ENCODE peak calls at places on chromosomes 1 and 21, in eight cellular contexts. U is suprapubic skin, O is cardiac muscle cell, K is coronary artery, Z is lung, D is omental fat pad, C is colonic mucosa, V is right atrium auricular region. H is an unnamed sample.

GRCh38 chr1:5936126-5936525 is 56.1 kb downstream of the NPHP4 start:
- DNase-seq in D (no peak), V (no peak), K (no peak), U (peak; percentile 28), C (no peak), O (no peak), Z (no peak), H (no peak)

GRCh38 chr1:20684050-20684620 is 23.0 kb upstream of the DDOST start:
- DNase-seq in U (no peak), K (no peak), D (no peak), Z (no peak), C (no peak), V (no peak), O (no peak), H (no peak)

GRCh38 chr1:17566892-17567291 is 27.4 kb downstream of the ARHGEF10L start:
- DNase-seq in Z (no peak), V (no peak), U (no peak), K (no peak), D (no peak), O (no peak), C (no peak), H (no peak)

GRCh38 chr1:3066826-3067225 is 2.2 kb upstream of the PRDM16 start:
- DNase-seq in O (no peak), K (peak; percentile 74), C (no peak), U (no peak), Z (no peak), D (no peak), V (no peak), H (no peak)

GRCh38 chr1:90313756-90314155 is 318.8 kb downstream of the ZNF326 start:
- DNase-seq in O (no peak), V (no peak), K (no peak), Z (no peak), C (no peak), D (no peak), U (no peak), H (no peak)

GRCh38 chr1:199073166-199073565 is 434.3 kb downstream of the PTPRC start:
- DNase-seq in K (no peak), U (no peak), O (no peak), V (no peak), Z (no peak), D (no peak), C (no peak), H (no peak)

GRCh38 chr1:66917476-66917875 is 7.2 kb downstream of the DNAI4 start:
- DNase-seq in C (no peak), K (no peak), U (no peak), D (no peak), O (no peak), Z (no peak), V (no peak), H (no peak)

GRCh38 chr1:163876546-163876945 is 554.8 kb downstream of the NUF2 start:
- DNase-seq in V (no peak), O (no peak), D (no peak), Z (no peak), K (no peak), C (no peak), U (no peak), H (no peak)

GRCh38 chr21:27362249-27362648 is 395.4 kb upstream of the ADAMTS5 start:
- DNase-seq in Z (no peak), O (peak; percentile 30), V (no peak), D (no peak), C (no peak), K (no peak), U (no peak), H (no peak)

GRCh38 chr1:210446479-210446878 is 117.8 kb downstream of the HHAT start:
- DNase-seq in D (no peak), U (no peak), C (no peak), K (no peak), V (no peak), O (no peak), Z (no peak), H (peak; percentile 49)

GRCh38 chr1:1875932-1876331 is 15.0 kb downstream of the GNB1 start:
- DNase-seq in O (no peak), K (no peak), V (no peak), U (no peak), Z (no peak), C (no peak), D (no peak), H (no peak)

GRCh38 chr1:22976461-22977243 is 4.0 kb upstream of the LACTBL1 start:
- DNase-seq in U (no peak), D (no peak), C (peak; percentile 71), Z (peak; percentile 47), V (peak; percentile 72), K (no peak), O (peak; percentile 90), H (peak; percentile 83)

GRCh38 chr1:214552174-214552608 is 789 bp upstream of the PTPN14 start:
- DNase-seq in U (no peak), K (peak; percentile 84), Z (peak; percentile 81), D (no peak), O (peak; percentile 81), C (peak; percentile 84), V (peak; percentile 75), H (peak; percentile 88)

GRCh38 chr1:244952940-244953339 is 88.6 kb upstream of the HNRNPU start:
- DNase-seq in K (no peak), D (no peak), V (no peak), O (no peak), C (peak; percentile 89), U (no peak), Z (no peak), H (peak; percentile 61)

GRCh38 chr21:43865471-43866181 is 603 bp downstream of the AGPAT3 start:
- DNase-seq in U (no peak), V (no peak), D (peak; percentile 35), O (peak; percentile 38), C (peak; percentile 69), Z (peak; percentile 62), K (no peak), H (peak; percentile 65)

GRCh38 chr1:246214708-246215504 is 292.2 kb downstream of the SMYD3 start:
- DNase-seq in U (no peak), C (peak; percentile 32), K (no peak), O (peak; percentile 92), D (no peak), V (no peak), Z (peak; percentile 36), H (peak; percentile 62)

GRCh38 chr1:1425753-1426495 is 4.8 kb upstream of the ANKRD65 start:
- DNase-seq in Z (no peak), K (no peak), C (no peak), O (no peak), V (no peak), U (no peak), D (no peak), H (no peak)

GRCh38 chr1:5109652-5110051 is 455.2 kb downstream of the AJAP1 start:
- DNase-seq in D (no peak), O (no peak), Z (no peak), K (no peak), U (no peak), C (no peak), V (no peak), H (no peak)

GRCh38 chr1:31648190-31648589 is 3.5 kb upstream of the PEF1 start:
- DNase-seq in Z (no peak), O (no peak), D (no peak), V (no peak), C (no peak), K (no peak), U (no peak), H (no peak)

GRCh38 chr1:172089768-172090510 is 248.6 kb downstream of the DNM3 start:
- DNase-seq in U (no peak), K (no peak), C (peak; percentile 70), V (no peak), O (peak; percentile 66), Z (peak; percentile 56), D (no peak), H (peak; percentile 74)

GRCh38 chr1:234970371-234970730 is 158.3 kb downstream of the TOMM20 start:
- DNase-seq in O (peak; percentile 96), V (no peak), U (peak; percentile 34), K (peak; percentile 71), D (no peak), Z (no peak), C (no peak), H (peak; percentile 66)

GRCh38 chr1:246782120-246782900 is 58.1 kb downstream of the SCCPDH start:
- DNase-seq in V (peak; percentile 61), U (peak; percentile 77), O (peak; percentile 92), K (no peak), D (no peak), C (no peak), Z (no peak), H (no peak)

GRCh38 chr1:47445823-47446567 is 8.2 kb downstream of the FOXD2 start:
- DNase-seq in O (no peak), U (no peak), C (peak; percentile 26), V (no peak), K (no peak), Z (no peak), D (no peak), H (no peak)

DNA sequence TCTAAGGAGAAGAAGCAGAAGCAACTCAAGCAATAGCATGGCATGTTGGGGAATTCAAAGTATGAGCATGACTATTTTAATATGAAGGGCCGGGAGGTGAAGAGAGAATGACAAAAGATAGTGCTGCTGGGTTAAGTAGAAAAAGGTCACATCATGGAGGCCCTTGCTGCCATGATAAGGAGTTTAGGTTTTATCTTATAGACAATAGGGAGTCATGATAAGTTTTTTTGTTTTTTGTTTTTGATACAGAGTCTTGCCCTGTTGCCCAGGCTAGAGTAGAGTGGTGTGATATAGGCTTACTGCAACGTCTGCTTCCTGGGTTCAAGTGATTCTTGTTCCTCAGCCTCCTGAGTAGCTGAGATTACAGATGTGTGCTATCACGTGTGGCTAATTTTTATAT is 3.1 kb downstream of the BNIPL start:
- DNase-seq in C (no peak), O (no peak), U (no peak), V (no peak), Z (no peak), K (no peak), D (no peak), H (no peak)
- TF ChIP-seq CTCF in C (no peak), O (no peak), U (no peak), V (no peak), Z (no peak), K (no peak), D (no peak), H (no peak)

GRCh38 chr1:169271094-169271493 is 96.5 kb downstream of the NME7 start:
- DNase-seq in V (no peak), K (no peak), O (peak; percentile 56), C (no peak), Z (no peak), D (no peak), U (no peak), H (peak; percentile 5)
- TF ChIP-seq CTCF in V (peak; percentile 38), K (no peak), O (no peak), C (no peak), Z (no peak), D (no peak), U (no peak), H (peak; percentile 30)

GRCh38 chr1:225422795-225423517 is 4.9 kb downstream of the LBR start:
- DNase-seq in K (no peak), C (no peak), Z (no peak), D (no peak), V (no peak), O (no peak), U (no peak), H (no peak)
- TF ChIP-seq CTCF in K (no peak), C (no peak), Z (no peak), D (no peak), V (no peak), O (no peak), U (no peak), H (no peak)

DNA sequence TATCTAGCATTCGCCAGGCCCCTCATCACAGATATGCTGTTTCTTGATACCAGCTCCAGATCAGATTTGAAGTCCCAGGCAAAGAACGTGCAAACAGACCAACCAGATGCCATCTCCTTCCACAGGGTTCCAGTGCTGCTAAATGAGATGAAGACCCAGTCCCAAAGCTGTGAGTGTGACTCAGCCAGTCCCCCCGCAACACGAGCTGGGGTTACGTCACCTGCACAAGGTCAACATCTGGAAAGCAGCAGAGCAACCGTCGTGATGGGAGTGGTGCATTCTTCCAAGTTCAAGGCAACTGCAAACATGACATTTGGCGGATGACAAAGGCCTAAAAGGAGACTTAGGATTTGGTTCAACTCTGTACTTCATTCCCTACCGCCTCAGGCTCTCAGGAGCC is 69.6 kb upstream of the TIAM1 start:
- DNase-seq in O (no peak), V (no peak), D (no peak), U (no peak), K (no peak), C (no peak), Z (no peak), H (no peak)
- TF ChIP-seq CTCF in O (no peak), V (no peak), D (no peak), U (no peak), K (no peak), C (no peak), Z (no peak), H (no peak)

H was measured in hepatocyte.